ENCODE peak calls at places on chromosomes 16 and 17, in five cellular contexts. One of them, this sample, is unnamed.

GRCh38 chr17:61410555-61411089 is 11.0 kb downstream of the TBX2 start:
- DNase-seq in AG04449: no peak
- DNase-seq in IMR-90: peak
- DNase-seq in progenitor cell of endocrine pancreas: peak
- DNase-seq in adrenal gland: peak
- DNase-seq in this sample: peak

GRCh38 chr17:1111599-1112443 is 68.0 kb downstream of the ABR start:
- DNase-seq in AG04449: no peak
- DNase-seq in IMR-90: no peak
- DNase-seq in progenitor cell of endocrine pancreas: no peak
- DNase-seq in adrenal gland: peak
- DNase-seq in this sample: no peak

GRCh38 chr17:82698974-82699442 is 510 bp upstream of the RAB40B start:
- DNase-seq in AG04449: no peak
- DNase-seq in IMR-90: no peak
- DNase-seq in progenitor cell of endocrine pancreas: no peak
- DNase-seq in adrenal gland: no peak
- DNase-seq in this sample: no peak

GRCh38 chr16:53053967-53054669 is 673 bp upstream of the CHD9 start:
- DNase-seq in AG04449: no peak
- DNase-seq in IMR-90: no peak
- DNase-seq in progenitor cell of endocrine pancreas: no peak
- DNase-seq in adrenal gland: peak
- DNase-seq in this sample: no peak

GRCh38 chr16:62190426-62190825 is 154.2 kb upstream of the CDH8 start:
- DNase-seq in AG04449: no peak
- DNase-seq in IMR-90: no peak
- DNase-seq in progenitor cell of endocrine pancreas: no peak
- DNase-seq in adrenal gland: peak
- DNase-seq in this sample: peak

GRCh38 chr16:77169650-77170236 is 21.2 kb upstream of the MON1B start:
- DNase-seq in AG04449: no peak
- DNase-seq in IMR-90: peak
- DNase-seq in progenitor cell of endocrine pancreas: peak
- DNase-seq in adrenal gland: peak
- DNase-seq in this sample: peak

GRCh38 chr16:50763211-50763610 is 21.3 kb downstream of the CYLD start:
- DNase-seq in AG04449: no peak
- DNase-seq in IMR-90: peak
- DNase-seq in progenitor cell of endocrine pancreas: no peak
- DNase-seq in adrenal gland: no peak
- DNase-seq in this sample: no peak

GRCh38 chr17:76264425-76264754 is 758 bp upstream of the UBALD2 start:
- DNase-seq in AG04449: no peak
- DNase-seq in IMR-90: no peak
- DNase-seq in progenitor cell of endocrine pancreas: no peak
- DNase-seq in adrenal gland: no peak
- DNase-seq in this sample: no peak

GRCh38 chr17:7308625-7309433 is 1.4 kb downstream of the EIF5A start:
- DNase-seq in AG04449: no peak
- DNase-seq in IMR-90: peak
- DNase-seq in progenitor cell of endocrine pancreas: no peak
- DNase-seq in adrenal gland: peak
- DNase-seq in this sample: peak

GRCh38 chr16:6956511-6956910 is 376.1 kb upstream of the RBFOX1 start:
- DNase-seq in AG04449: no peak
- DNase-seq in IMR-90: no peak
- DNase-seq in progenitor cell of endocrine pancreas: no peak
- DNase-seq in adrenal gland: no peak
- DNase-seq in this sample: no peak

GRCh38 chr17:19338031-19338990 is 24.2 kb downstream of the B9D1 start:
- DNase-seq in AG04449: no peak
- DNase-seq in IMR-90: peak
- DNase-seq in progenitor cell of endocrine pancreas: peak
- DNase-seq in adrenal gland: peak
- DNase-seq in this sample: peak

GRCh38 chr17:34579979-34580684 is 750 bp downstream of the TMEM132E start:
- DNase-seq in AG04449: no peak
- DNase-seq in IMR-90: no peak
- DNase-seq in progenitor cell of endocrine pancreas: no peak
- DNase-seq in adrenal gland: peak
- DNase-seq in this sample: peak

GRCh38 chr16:9042943-9043680 is 48.3 kb upstream of the HAPSTR1 start:
- DNase-seq in AG04449: peak
- DNase-seq in IMR-90: peak
- DNase-seq in progenitor cell of endocrine pancreas: no peak
- DNase-seq in adrenal gland: no peak
- DNase-seq in this sample: no peak

GRCh38 chr17:36544049-36544319 is 735 bp upstream of the GGNBP2 start:
- DNase-seq in AG04449: no peak
- DNase-seq in IMR-90: peak
- DNase-seq in progenitor cell of endocrine pancreas: peak
- DNase-seq in adrenal gland: peak
- DNase-seq in this sample: no peak

GRCh38 chr17:57577751-57578607 is 167.1 kb downstream of the CCDC182 start:
- DNase-seq in AG04449: no peak
- DNase-seq in IMR-90: peak
- DNase-seq in progenitor cell of endocrine pancreas: no peak
- DNase-seq in adrenal gland: peak
- DNase-seq in this sample: no peak

GRCh38 chr16:64398795-64399194 is 723.1 kb downstream of the CDH11 start:
- DNase-seq in AG04449: no peak
- DNase-seq in IMR-90: peak
- DNase-seq in progenitor cell of endocrine pancreas: no peak
- DNase-seq in adrenal gland: no peak
- DNase-seq in this sample: no peak

GRCh38 chr17:64355536-64356303 is 34.9 kb downstream of the PECAM1 start:
- DNase-seq in AG04449: no peak
- DNase-seq in IMR-90: peak
- DNase-seq in progenitor cell of endocrine pancreas: no peak
- DNase-seq in adrenal gland: no peak
- DNase-seq in this sample: no peak

DNA sequence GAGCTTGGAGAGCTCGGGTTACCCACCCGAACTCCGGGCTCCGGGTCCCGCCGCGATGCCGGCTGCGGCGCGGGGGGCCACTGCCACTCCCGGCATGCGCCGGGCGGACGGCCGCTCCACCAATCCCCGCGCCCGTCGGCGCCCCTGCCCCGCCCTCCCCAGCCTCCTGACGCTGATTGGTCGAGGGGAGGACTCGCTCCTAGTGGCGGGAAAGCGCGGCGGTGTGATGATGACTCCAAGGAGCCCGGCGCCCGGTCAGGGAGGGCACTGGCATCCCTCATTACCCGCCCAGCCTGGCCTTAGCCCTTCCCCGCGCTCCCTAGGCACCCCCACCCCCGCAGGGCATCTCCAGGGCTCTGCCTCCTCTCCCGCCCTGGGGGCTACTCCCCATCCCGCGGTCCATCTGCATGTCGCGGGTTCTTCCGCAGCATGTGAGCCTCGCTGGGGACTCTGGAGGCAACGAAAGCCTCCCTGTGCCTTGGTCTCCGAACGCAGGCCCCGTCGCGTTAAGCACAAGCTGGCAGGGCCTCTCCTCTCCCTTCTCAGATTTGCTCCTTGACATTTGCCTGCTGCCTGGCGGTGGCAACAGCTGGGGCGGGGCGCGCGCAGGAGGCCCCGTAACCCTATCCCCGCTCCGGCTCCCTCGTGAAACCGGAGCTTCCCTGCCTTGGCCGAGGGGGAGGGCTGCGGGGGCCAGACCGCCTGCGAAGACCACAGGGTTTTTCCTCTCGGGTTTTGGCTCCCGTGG is 1.7 kb downstream of the ATP2A1 start:
- DNase-seq in AG04449: no peak
- DNase-seq in IMR-90: peak
- DNase-seq in progenitor cell of endocrine pancreas: peak
- DNase-seq in adrenal gland: peak
- DNase-seq in this sample: peak
- TF ChIP-seq CTCF in AG04449: peak
- TF ChIP-seq CTCF in IMR-90: no peak
- TF ChIP-seq CTCF in progenitor cell of endocrine pancreas: no peak
- TF ChIP-seq CTCF in adrenal gland: no peak
- TF ChIP-seq CTCF in this sample: no peak

GRCh38 chr17:39239640-39240314 is 14.0 kb upstream of the STAC2 start:
- DNase-seq in AG04449: no peak
- DNase-seq in IMR-90: no peak
- DNase-seq in progenitor cell of endocrine pancreas: peak
- DNase-seq in adrenal gland: peak
- DNase-seq in this sample: peak
- TF ChIP-seq CTCF in AG04449: peak
- TF ChIP-seq CTCF in IMR-90: peak
- TF ChIP-seq CTCF in progenitor cell of endocrine pancreas: peak
- TF ChIP-seq CTCF in adrenal gland: no peak
- TF ChIP-seq CTCF in this sample: peak

GRCh38 chr16:12347365-12347764 is 370.8 kb downstream of the SNX29 start:
- DNase-seq in AG04449: no peak
- DNase-seq in IMR-90: no peak
- DNase-seq in progenitor cell of endocrine pancreas: no peak
- DNase-seq in adrenal gland: no peak
- DNase-seq in this sample: no peak

GRCh38 chr16:12348733-12349704 is 372.5 kb downstream of the SNX29 start:
- DNase-seq in AG04449: no peak
- DNase-seq in IMR-90: no peak
- DNase-seq in progenitor cell of endocrine pancreas: no peak
- DNase-seq in adrenal gland: no peak
- DNase-seq in this sample: no peak

GRCh38 chr16:12354296-12354818 is 377.8 kb downstream of the SNX29 start:
- DNase-seq in AG04449: no peak
- DNase-seq in IMR-90: no peak
- DNase-seq in progenitor cell of endocrine pancreas: no peak
- DNase-seq in adrenal gland: no peak
- DNase-seq in this sample: no peak

GRCh38 chr16:12349950-12350842 is 373.7 kb downstream of the SNX29 start:
- DNase-seq in AG04449: no peak
- DNase-seq in IMR-90: no peak
- DNase-seq in progenitor cell of endocrine pancreas: no peak
- DNase-seq in adrenal gland: no peak
- DNase-seq in this sample: no peak

GRCh38 chr16:12350945-12351344 is 374.4 kb downstream of the SNX29 start:
- DNase-seq in AG04449: no peak
- DNase-seq in IMR-90: no peak
- DNase-seq in progenitor cell of endocrine pancreas: no peak
- DNase-seq in adrenal gland: no peak
- DNase-seq in this sample: no peak
- TF ChIP-seq CTCF in AG04449: no peak
- TF ChIP-seq CTCF in IMR-90: no peak
- TF ChIP-seq CTCF in progenitor cell of endocrine pancreas: no peak
- TF ChIP-seq CTCF in adrenal gland: no peak
- TF ChIP-seq CTCF in this sample: no peak

DNA sequence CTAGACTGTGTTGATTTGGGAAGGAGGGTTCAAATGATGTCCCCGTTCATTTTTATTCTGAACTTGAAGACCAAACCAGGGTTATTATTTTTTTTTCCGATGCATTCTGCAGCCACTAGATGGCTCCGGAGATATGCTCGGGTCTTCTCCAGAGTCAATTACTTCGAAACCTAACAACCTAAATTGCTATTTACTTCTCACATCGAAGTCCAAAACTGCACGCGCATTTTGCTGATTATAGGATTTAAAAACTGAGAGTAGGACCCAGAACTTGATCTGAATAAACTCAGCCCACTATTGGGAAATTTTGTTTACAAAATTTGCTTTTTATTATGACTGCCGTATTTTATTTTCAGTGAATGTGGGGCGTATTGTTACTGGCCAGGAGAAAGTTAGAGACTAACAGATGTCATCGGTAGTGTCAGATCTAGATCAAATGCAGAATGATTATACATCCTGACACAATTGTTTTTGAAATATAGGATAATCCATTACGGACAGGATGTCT is 263.8 kb downstream of the HS3ST3A1 start:
- DNase-seq in AG04449: no peak
- DNase-seq in IMR-90: peak
- DNase-seq in progenitor cell of endocrine pancreas: no peak
- DNase-seq in adrenal gland: peak
- DNase-seq in this sample: peak
- TF ChIP-seq CTCF in AG04449: peak
- TF ChIP-seq CTCF in IMR-90: peak
- TF ChIP-seq CTCF in progenitor cell of endocrine pancreas: peak
- TF ChIP-seq CTCF in adrenal gland: peak
- TF ChIP-seq CTCF in this sample: peak

GRCh38 chr17:38605230-38605851 is 411 bp downstream of the SRCIN1 start:
- DNase-seq in AG04449: no peak
- DNase-seq in IMR-90: no peak
- DNase-seq in progenitor cell of endocrine pancreas: no peak
- DNase-seq in adrenal gland: no peak
- DNase-seq in this sample: no peak

GRCh38 chr17:38605852-38606645 is at the start of gene SRCIN1:
- DNase-seq in AG04449: no peak
- DNase-seq in IMR-90: peak
- DNase-seq in progenitor cell of endocrine pancreas: peak
- DNase-seq in adrenal gland: peak
- DNase-seq in this sample: peak

GRCh38 chr17:38602862-38603785 is 2.6 kb downstream of the SRCIN1 start:
- DNase-seq in AG04449: no peak
- DNase-seq in IMR-90: no peak
- DNase-seq in progenitor cell of endocrine pancreas: no peak
- DNase-seq in adrenal gland: no peak
- DNase-seq in this sample: no peak

GRCh38 chr17:38603786-38604478 is 1.8 kb downstream of the SRCIN1 start:
- DNase-seq in AG04449: no peak
- DNase-seq in IMR-90: no peak
- DNase-seq in progenitor cell of endocrine pancreas: no peak
- DNase-seq in adrenal gland: no peak
- DNase-seq in this sample: no peak

DNA sequence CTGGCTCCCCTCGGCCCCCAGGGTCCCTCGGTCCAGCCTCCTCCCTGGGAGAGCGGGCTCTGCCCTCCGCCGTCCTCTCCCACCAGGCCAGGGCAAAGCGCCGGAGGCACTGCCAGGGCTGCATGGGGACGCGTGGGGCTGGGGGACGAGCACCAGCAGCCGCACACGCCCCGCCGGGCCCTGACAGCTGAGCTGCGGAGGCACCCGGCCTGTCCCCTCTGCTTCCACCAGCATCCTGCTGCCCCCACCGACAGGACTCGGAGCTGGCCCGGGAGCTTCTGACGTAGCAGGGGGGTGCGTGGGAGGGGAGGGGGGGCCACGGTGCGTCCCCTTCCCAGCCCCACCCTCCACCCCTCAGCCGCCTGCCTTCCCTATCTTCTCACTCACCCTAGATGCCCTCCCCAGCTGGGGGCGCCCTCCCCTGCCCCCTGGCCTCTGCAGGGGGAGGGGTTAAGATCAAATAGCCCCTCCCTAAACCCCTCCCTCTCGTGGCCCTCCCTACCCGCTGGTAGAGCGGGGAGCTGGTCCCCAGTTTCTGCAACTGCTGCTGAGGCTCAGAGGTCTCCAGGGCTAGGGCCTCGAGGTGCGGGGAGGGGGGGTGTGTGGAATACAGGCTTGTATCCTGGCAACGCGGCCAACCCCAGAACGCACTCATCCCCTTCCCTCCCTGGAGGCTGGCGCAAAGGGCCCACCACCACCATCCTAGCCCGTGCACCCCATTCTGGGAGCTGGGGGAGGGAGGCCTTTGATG is 1.1 kb downstream of the SRCIN1 start:
- DNase-seq in AG04449: no peak
- DNase-seq in IMR-90: no peak
- DNase-seq in progenitor cell of endocrine pancreas: no peak
- DNase-seq in adrenal gland: no peak
- DNase-seq in this sample: peak
- TF ChIP-seq CTCF in AG04449: no peak
- TF ChIP-seq CTCF in IMR-90: no peak
- TF ChIP-seq CTCF in progenitor cell of endocrine pancreas: peak
- TF ChIP-seq CTCF in adrenal gland: no peak
- TF ChIP-seq CTCF in this sample: peak

This sample was measured in nephron progenitor cell.